ENCODE peak calls at places on chromosomes 7 and 10, in five cellular contexts. Y is left kidney; J is central memory CD8-positive, alpha-beta T cell; Q is T-helper 2 cell; B is lower lobe of right lung. R is an unnamed sample.

GRCh38 chr10:79435271-79436065 is 10.0 kb downstream of the ZCCHC24 start:
- DNase-seq in Y (no peak), J (no peak), Q (no peak), B (no peak), R (no peak)

GRCh38 chr10:60414877-60415585 is 25.4 kb upstream of the ANK3 start:
- DNase-seq in Y (no peak), J (no peak), Q (no peak), B (no peak), R (no peak)

GRCh38 chr7:728602-729001 is 1.5 kb upstream of the PRKAR1B start:
- DNase-seq in Y (no peak), J (no peak), Q (no peak), B (peak; percentile 33), R (no peak)

GRCh38 chr7:158183431-158183830 is 404.2 kb downstream of the PTPRN2 start:
- DNase-seq in Y (no peak), J (no peak), Q (no peak), B (no peak), R (no peak)

GRCh38 chr10:54985732-54986131 is 184.7 kb upstream of the PCDH15 start:
- DNase-seq in Y (peak; percentile 44), J (no peak), Q (no peak), B (no peak), R (no peak)

GRCh38 chr10:44939691-44940401 is 19.8 kb upstream of the RASSF4 start:
- DNase-seq in Y (no peak), J (no peak), Q (no peak), B (no peak), R (no peak)

GRCh38 chr7:122521767-122522166 is 177.2 kb downstream of the RNF133 start:
- DNase-seq in Y (no peak), J (no peak), Q (no peak), B (no peak), R (no peak)

GRCh38 chr10:42637142-42637541 is 1.2 kb downstream of the ZNF33B start:
- DNase-seq in Y (no peak), J (no peak), Q (no peak), B (no peak), R (no peak)

GRCh38 chr7:44853391-44853790 is 5.5 kb upstream of the H2AZ2 start:
- DNase-seq in Y (no peak), J (no peak), Q (no peak), B (no peak), R (no peak)

GRCh38 chr10:77636967-77637473 is 588 bp downstream of the KCNMA1 start:
- DNase-seq in Y (peak; percentile 62), J (no peak), Q (no peak), B (peak; percentile 48), R (no peak)

GRCh38 chr10:21329995-21330627 is 195.4 kb downstream of the SKIDA1 start:
- DNase-seq in Y (peak; percentile 37), J (no peak), Q (no peak), B (no peak), R (no peak)

GRCh38 chr7:2175514-2175913 is 57.2 kb downstream of the MAD1L1 start:
- DNase-seq in Y (no peak), J (no peak), Q (no peak), B (no peak), R (no peak)

GRCh38 chr10:71770789-71771188 is 2.5 kb downstream of the VSIR start:
- DNase-seq in Y (no peak), J (no peak), Q (no peak), B (peak; percentile 74), R (no peak)

GRCh38 chr10:126336786-126337185 is 51.5 kb downstream of the ADAM12 start:
- DNase-seq in Y (no peak), J (no peak), Q (no peak), B (no peak), R (no peak)

GRCh38 chr10:74488907-74489306 is 337.5 kb upstream of the KAT6B start:
- DNase-seq in Y (no peak), J (no peak), Q (no peak), B (no peak), R (no peak)

GRCh38 chr10:124646483-124647352 is 97.5 kb downstream of the FAM53B start:
- DNase-seq in Y (no peak), J (no peak), Q (no peak), B (peak; percentile 87), R (no peak)

GRCh38 chr10:63264852-63265617 is 131.9 kb downstream of the NRBF2 start:
- DNase-seq in Y (peak; percentile 84), J (no peak), Q (no peak), B (no peak), R (no peak)

GRCh38 chr10:43132796-43133195 is 5.4 kb upstream of the CSGALNACT2 start:
- DNase-seq in Y (no peak), J (no peak), Q (no peak), B (no peak), R (no peak)

GRCh38 chr10:11178606-11179221 is 161.0 kb downstream of the CELF2 start:
- DNase-seq in Y (peak; percentile 40), J (peak; percentile 87), Q (peak; percentile 55), B (peak; percentile 61), R (no peak)

GRCh38 chr10:34994565-34995142 is 95.5 kb downstream of the CUL2 start:
- DNase-seq in Y (peak; percentile 94), J (no peak), Q (no peak), B (peak; percentile 48), R (no peak)

GRCh38 chr10:15254808-15255655 is 86.5 kb upstream of the NMT2 start:
- DNase-seq in Y (peak; percentile 68), J (no peak), Q (no peak), B (no peak), R (no peak)

GRCh38 chr10:48551796-48552591 is 52.9 kb downstream of the ARHGAP22 start:
- DNase-seq in Y (peak; percentile 62), J (no peak), Q (no peak), B (no peak), R (no peak)

GRCh38 chr7:40879941-40880558 is 745.2 kb downstream of the SUGCT start:
- DNase-seq in Y (no peak), J (no peak), Q (no peak), B (no peak), R (no peak)

GRCh38 chr10:115093286-115093775 is at the start of gene ATRNL1:
- DNase-seq in Y (peak; percentile 89), J (no peak), Q (no peak), B (no peak), R (peak; percentile 11)

GRCh38 chr10:14146501-14146900 is 184.2 kb downstream of the FRMD4A start:
- DNase-seq in Y (no peak), J (no peak), Q (no peak), B (no peak), R (no peak)

GRCh38 chr7:123845823-123846216 is 851 bp downstream of the HYAL4 start:
- DNase-seq in Y (no peak), J (no peak), Q (no peak), B (no peak), R (no peak)

GRCh38 chr7:40643664-40644063 is 508.9 kb downstream of the SUGCT start:
- DNase-seq in Y (no peak), J (no peak), Q (no peak), B (no peak), R (no peak)

GRCh38 chr10:1368772-1369171 is 312.6 kb downstream of the WDR37 start:
- DNase-seq in Y (peak; percentile 85), J (no peak), Q (no peak), B (no peak), R (no peak)

GRCh38 chr10:59578013-59578412 is 131.6 kb downstream of the SLC16A9 start:
- DNase-seq in Y (no peak), J (no peak), Q (no peak), B (no peak), R (no peak)

GRCh38 chr10:71212249-71213126 is at the start of gene UNC5B:
- DNase-seq in Y (peak; percentile 98), J (peak; percentile 37), Q (no peak), B (peak; percentile 92), R (peak; percentile 17)

GRCh38 chr10:110408203-110408871 is 89.4 kb upstream of the DUSP5 start:
- DNase-seq in Y (no peak), J (no peak), Q (no peak), B (peak; percentile 44), R (no peak)

R was measured in activated gamma-delta T cell.